ENCODE peak calls at places on chromosomes 1 and 21, in five cellular contexts. H is upper lobe of right lung, J is GM23248, O is NCI-H1092 treated with DMSO at 0.1 percent for 48 hours, M is B cell. L is an unnamed sample.

GRCh38 chr21:34885125-34885524 is 164.0 kb downstream of the RUNX1 start:
- DNase-seq in H (no peak), J (peak), O (no peak), M (no peak), L (no peak)

GRCh38 chr1:226551299-226551698 is 2.7 kb downstream of the STUM start:
- DNase-seq in H (no peak), J (no peak), O (peak), M (no peak), L (no peak)

GRCh38 chr1:54305906-54306514 is 100.2 kb downstream of the SSBP3 start:
- DNase-seq in H (no peak), J (no peak), O (no peak), M (no peak), L (no peak)

GRCh38 chr1:195594322-195594721 is 1013.9 kb downstream of the KCNT2 start:
- DNase-seq in H (no peak), J (no peak), O (no peak), M (no peak), L (no peak)

GRCh38 chr1:153956997-153957715 is 1.3 kb downstream of the CRTC2 start:
- DNase-seq in H (no peak), J (peak), O (no peak), M (no peak), L (no peak)

GRCh38 chr1:83815348-83815747 is 183.6 kb downstream of the TTLL7 start:
- DNase-seq in H (no peak), J (peak), O (no peak), M (no peak), L (no peak)

GRCh38 chr1:86696522-86696921 is 7.9 kb upstream of the SH3GLB1 start:
- DNase-seq in H (no peak), J (no peak), O (no peak), M (no peak), L (no peak)

GRCh38 chr1:18109058-18109755 is 1.6 kb downstream of the IGSF21 start:
- DNase-seq in H (no peak), J (peak), O (peak), M (no peak), L (no peak)

GRCh38 chr1:42737257-42737656 is 2.8 kb downstream of the CLDN19 start:
- DNase-seq in H (no peak), J (no peak), O (peak), M (peak), L (peak)

GRCh38 chr1:53117836-53118235 is 24.6 kb downstream of the SLC1A7 start:
- DNase-seq in H (no peak), J (no peak), O (no peak), M (no peak), L (no peak)

GRCh38 chr1:5978452-5978851 is 13.8 kb downstream of the NPHP4 start:
- DNase-seq in H (peak), J (peak), O (no peak), M (no peak), L (peak)

GRCh38 chr21:33042812-33043211 is 17.1 kb downstream of the OLIG2 start:
- DNase-seq in H (no peak), J (peak), O (no peak), M (no peak), L (no peak)

GRCh38 chr21:45837936-45838335 is 143.6 kb upstream of the COL6A1 start:
- DNase-seq in H (no peak), J (no peak), O (no peak), M (no peak), L (no peak)

GRCh38 chr1:30727796-30728195 is 4.4 kb upstream of the MATN1 start:
- DNase-seq in H (no peak), J (peak), O (no peak), M (no peak), L (no peak)

GRCh38 chr1:17603091-17603841 is 63.8 kb downstream of the ARHGEF10L start:
- DNase-seq in H (no peak), J (no peak), O (peak), M (no peak), L (no peak)

GRCh38 chr1:167276969-167277368 is 56.3 kb downstream of the POU2F1 start:
- DNase-seq in H (no peak), J (no peak), O (no peak), M (no peak), L (no peak)